ENCODE peak calls at places on chromosomes 4 and X, in five cellular contexts. One of them, this sample, is unnamed.

GRCh38 chr4:168496834-168497233 is at the start of gene PALLD:
- DNase-seq in heart right ventricle: peak; percentile 35
- DNase-seq in IMR-90: peak; percentile 60
- DNase-seq in psoas muscle: peak; percentile 27
- DNase-seq in breast epithelium: no peak
- DNase-seq in this sample: no peak

GRCh38 chr4:62670509-62670908 is 1470.4 kb downstream of the ADGRL3 start:
- DNase-seq in heart right ventricle: no peak
- DNase-seq in IMR-90: no peak
- DNase-seq in psoas muscle: no peak
- DNase-seq in breast epithelium: no peak
- DNase-seq in this sample: no peak

GRCh38 chr4:187944179-187944578 is 51.4 kb upstream of the ZFP42 start:
- DNase-seq in heart right ventricle: no peak
- DNase-seq in IMR-90: no peak
- DNase-seq in psoas muscle: no peak
- DNase-seq in breast epithelium: no peak
- DNase-seq in this sample: peak; percentile 14

GRCh38 chr4:57023104-57023503 is 44.4 kb downstream of the POLR2B start:
- DNase-seq in heart right ventricle: no peak
- DNase-seq in IMR-90: peak; percentile 97
- DNase-seq in psoas muscle: no peak
- DNase-seq in breast epithelium: no peak
- DNase-seq in this sample: no peak

GRCh38 chrX:65723706-65724105 is 56.3 kb downstream of the MSN start:
- DNase-seq in heart right ventricle: no peak
- DNase-seq in IMR-90: peak; percentile 40
- DNase-seq in psoas muscle: no peak
- DNase-seq in breast epithelium: no peak
- DNase-seq in this sample: no peak

GRCh38 chr4:145545538-145546224 is 64.0 kb downstream of the SMAD1 start:
- DNase-seq in heart right ventricle: no peak
- DNase-seq in IMR-90: peak; percentile 98
- DNase-seq in psoas muscle: no peak
- DNase-seq in breast epithelium: no peak
- DNase-seq in this sample: peak; percentile 23

GRCh38 chrX:8755116-8755515 is 23.2 kb upstream of the ANOS1 start:
- DNase-seq in heart right ventricle: no peak
- DNase-seq in IMR-90: no peak
- DNase-seq in psoas muscle: no peak
- DNase-seq in breast epithelium: no peak
- DNase-seq in this sample: no peak

GRCh38 chr4:8732092-8732491 is 139.5 kb downstream of the CPZ start:
- DNase-seq in heart right ventricle: no peak
- DNase-seq in IMR-90: no peak
- DNase-seq in psoas muscle: no peak
- DNase-seq in breast epithelium: peak; percentile 43
- DNase-seq in this sample: no peak

GRCh38 chr4:10619220-10619619 is 65.3 kb downstream of the CLNK start:
- DNase-seq in heart right ventricle: no peak
- DNase-seq in IMR-90: peak; percentile 38
- DNase-seq in psoas muscle: no peak
- DNase-seq in breast epithelium: no peak
- DNase-seq in this sample: no peak

GRCh38 chrX:623599-624323 is 6.8 kb upstream of the SHOX start:
- DNase-seq in heart right ventricle: no peak
- DNase-seq in IMR-90: no peak
- DNase-seq in psoas muscle: no peak
- DNase-seq in breast epithelium: peak; percentile 20
- DNase-seq in this sample: no peak

GRCh38 chr4:181007751-181008150 is 1235.5 kb upstream of the TENM3 start:
- DNase-seq in heart right ventricle: no peak
- DNase-seq in IMR-90: no peak
- DNase-seq in psoas muscle: no peak
- DNase-seq in breast epithelium: no peak
- DNase-seq in this sample: no peak

GRCh38 chrX:130245441-130245840 is 23.3 kb downstream of the ZNF280C start:
- DNase-seq in heart right ventricle: no peak
- DNase-seq in IMR-90: peak; percentile 78
- DNase-seq in psoas muscle: no peak
- DNase-seq in breast epithelium: no peak
- DNase-seq in this sample: no peak

GRCh38 chrX:111133389-111133788 is 37.4 kb downstream of the PAK3 start:
- DNase-seq in heart right ventricle: no peak
- DNase-seq in IMR-90: peak; percentile 16
- DNase-seq in psoas muscle: no peak
- DNase-seq in breast epithelium: no peak
- DNase-seq in this sample: no peak

GRCh38 chrX:131068945-131069719 is 11.0 kb downstream of the ARHGAP36 start:
- DNase-seq in heart right ventricle: no peak
- DNase-seq in IMR-90: no peak
- DNase-seq in psoas muscle: no peak
- DNase-seq in breast epithelium: no peak
- DNase-seq in this sample: peak; percentile 61

GRCh38 chrX:72694170-72694569 is 19.9 kb downstream of the PHKA1 start:
- DNase-seq in heart right ventricle: no peak
- DNase-seq in IMR-90: peak; percentile 31
- DNase-seq in psoas muscle: no peak
- DNase-seq in breast epithelium: no peak
- DNase-seq in this sample: no peak

GRCh38 chrX:100819534-100819836 is 706 bp upstream of the CSTF2 start:
- DNase-seq in heart right ventricle: no peak
- DNase-seq in IMR-90: no peak
- DNase-seq in psoas muscle: no peak
- DNase-seq in breast epithelium: no peak
- DNase-seq in this sample: no peak

GRCh38 chrX:11757729-11758399 is at the start of gene MSL3:
- DNase-seq in heart right ventricle: peak; percentile 67
- DNase-seq in IMR-90: peak; percentile 61
- DNase-seq in psoas muscle: peak; percentile 78
- DNase-seq in breast epithelium: peak; percentile 52
- DNase-seq in this sample: peak; percentile 56

GRCh38 chr4:7924163-7924562 is 15.5 kb downstream of the AFAP1 start:
- DNase-seq in heart right ventricle: no peak
- DNase-seq in IMR-90: no peak
- DNase-seq in psoas muscle: no peak
- DNase-seq in breast epithelium: peak; percentile 7
- DNase-seq in this sample: no peak

GRCh38 chrX:40174594-40175415 is 77.0 kb upstream of the BCOR start:
- DNase-seq in heart right ventricle: peak; percentile 68
- DNase-seq in IMR-90: no peak
- DNase-seq in psoas muscle: peak; percentile 56
- DNase-seq in breast epithelium: no peak
- DNase-seq in this sample: peak; percentile 29

GRCh38 chr4:173424899-173425805 is 26.2 kb upstream of the SCRG1 start:
- DNase-seq in heart right ventricle: no peak
- DNase-seq in IMR-90: peak; percentile 70
- DNase-seq in psoas muscle: no peak
- DNase-seq in breast epithelium: no peak
- DNase-seq in this sample: no peak

GRCh38 chr4:79882806-79883205 is 190.2 kb downstream of the ANTXR2 start:
- DNase-seq in heart right ventricle: no peak
- DNase-seq in IMR-90: no peak
- DNase-seq in psoas muscle: no peak
- DNase-seq in breast epithelium: no peak
- DNase-seq in this sample: no peak

GRCh38 chr4:163164591-163164990 is 2.1 kb downstream of the NAF1 start:
- DNase-seq in heart right ventricle: no peak
- DNase-seq in IMR-90: no peak
- DNase-seq in psoas muscle: no peak
- DNase-seq in breast epithelium: no peak
- DNase-seq in this sample: no peak

DNA sequence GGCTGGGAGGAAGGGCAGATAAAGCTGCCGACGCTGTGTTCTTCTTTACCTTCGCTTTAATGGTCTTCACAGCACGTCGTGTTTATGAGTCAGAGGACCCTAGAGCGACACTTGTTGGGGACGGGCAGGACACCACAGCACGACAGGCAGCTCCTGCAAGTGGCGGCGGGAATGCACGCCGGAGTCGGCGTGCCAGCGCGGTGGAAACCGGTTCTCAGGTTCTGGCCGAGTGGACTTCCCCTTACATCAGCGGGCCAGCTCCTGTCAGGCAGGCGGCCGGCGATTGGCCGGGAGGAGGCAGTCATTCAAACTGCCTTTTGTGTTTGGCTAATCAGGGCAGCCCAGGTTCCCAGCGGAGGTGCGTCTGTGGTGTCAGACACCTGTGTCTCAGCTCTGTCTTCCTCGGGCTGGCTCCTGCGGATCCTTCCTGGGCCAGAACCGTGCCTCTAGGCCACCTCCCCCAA is 150.9 kb downstream of the SHROOM3 start:
- DNase-seq in heart right ventricle: peak; percentile 74
- DNase-seq in IMR-90: no peak
- DNase-seq in psoas muscle: peak; percentile 41
- DNase-seq in breast epithelium: peak; percentile 92
- DNase-seq in this sample: peak; percentile 60
- H3K4me3 ChIP-seq in heart right ventricle: peak overlapping the region; percentile 50
- H3K4me3 ChIP-seq in IMR-90: peak overlapping the region; percentile 38
- H3K4me3 ChIP-seq in psoas muscle: peak overlapping the region; percentile 40
- H3K4me3 ChIP-seq in breast epithelium: peak overlapping the region; percentile 62
- H3K4me3 ChIP-seq in this sample: peak overlapping the region; percentile 31

GRCh38 chrX:118742176-118742575 is 14.8 kb downstream of the IL13RA1 start:
- DNase-seq in heart right ventricle: no peak
- DNase-seq in IMR-90: no peak
- DNase-seq in psoas muscle: no peak
- DNase-seq in breast epithelium: no peak
- DNase-seq in this sample: no peak
- H3K4me3 ChIP-seq in heart right ventricle: no peak overlapping the region
- H3K4me3 ChIP-seq in IMR-90: no peak overlapping the region
- H3K4me3 ChIP-seq in psoas muscle: no peak overlapping the region
- H3K4me3 ChIP-seq in breast epithelium: no peak overlapping the region
- H3K4me3 ChIP-seq in this sample: no peak overlapping the region

DNA sequence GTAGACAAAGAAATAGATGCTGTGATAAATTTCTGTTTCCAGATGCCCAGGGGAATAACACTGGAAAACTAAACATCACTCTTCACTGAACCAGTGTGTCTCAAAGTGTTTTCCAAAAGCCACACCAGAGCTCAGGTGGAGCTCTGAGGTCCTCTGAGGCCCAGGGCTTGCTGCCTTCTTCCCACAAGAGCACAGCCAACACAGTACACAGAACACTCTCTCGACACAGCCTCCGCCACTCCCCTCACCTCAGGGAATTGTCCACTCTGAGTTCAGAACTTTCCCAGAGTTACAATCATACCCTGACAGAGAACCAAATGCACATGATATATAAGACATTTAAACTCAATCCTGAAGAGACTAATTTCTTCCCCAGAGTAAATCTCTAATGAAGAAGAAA is 3.1 kb downstream of the SETD7 start:
- DNase-seq in heart right ventricle: peak; percentile 24
- DNase-seq in IMR-90: no peak
- DNase-seq in psoas muscle: no peak
- DNase-seq in breast epithelium: no peak
- DNase-seq in this sample: no peak
- H3K4me3 ChIP-seq in heart right ventricle: no peak overlapping the region
- H3K4me3 ChIP-seq in IMR-90: no peak overlapping the region
- H3K4me3 ChIP-seq in psoas muscle: peak overlapping the region; percentile 39
- H3K4me3 ChIP-seq in breast epithelium: peak overlapping the region; percentile 97
- H3K4me3 ChIP-seq in this sample: no peak overlapping the region

GRCh38 chr4:54571293-54571723 is 86.4 kb upstream of the KIT start:
- DNase-seq in heart right ventricle: no peak
- DNase-seq in IMR-90: no peak
- DNase-seq in psoas muscle: no peak
- DNase-seq in breast epithelium: no peak
- DNase-seq in this sample: peak; percentile 35
- H3K4me3 ChIP-seq in heart right ventricle: no peak overlapping the region
- H3K4me3 ChIP-seq in IMR-90: no peak overlapping the region
- H3K4me3 ChIP-seq in psoas muscle: no peak overlapping the region
- H3K4me3 ChIP-seq in breast epithelium: no peak overlapping the region
- H3K4me3 ChIP-seq in this sample: no peak overlapping the region

This sample was measured in HAP-1.